ENCODE peak calls at places on chromosomes 6 and 20, in ten cellular contexts. One of them, this sample, is unnamed.
A peak's percentile ranks its signal among the peaks of the same experiment; 100 is the strongest.

GRCh38 chr6:139748353-139749146 is 374.1 kb upstream of the CITED2 start:
- DNase-seq in SJCRH30: no peak
- DNase-seq in DMS 273 treated with DMSO at 0.1 percent for 48 hours: no peak
- DNase-seq in left ventricle myocardium inferior: no peak
- DNase-seq in thyroid gland: no peak
- DNase-seq in endothelial cell of umbilical vein: no peak
- DNase-seq in iPS DF 6.9: no peak
- DNase-seq in G401: no peak
- DNase-seq in cardiac muscle cell: peak; percentile 64
- DNase-seq in PC-3: no peak
- DNase-seq in this sample: no peak

GRCh38 chr6:9606435-9607134 is 808.3 kb downstream of the TFAP2A start:
- DNase-seq in SJCRH30: no peak
- DNase-seq in DMS 273 treated with DMSO at 0.1 percent for 48 hours: no peak
- DNase-seq in left ventricle myocardium inferior: no peak
- DNase-seq in thyroid gland: no peak
- DNase-seq in endothelial cell of umbilical vein: no peak
- DNase-seq in iPS DF 6.9: peak; percentile 16
- DNase-seq in G401: no peak
- DNase-seq in cardiac muscle cell: no peak
- DNase-seq in PC-3: no peak
- DNase-seq in this sample: peak; percentile 54

GRCh38 chr20:437787-438486 is 24.4 kb downstream of the TBC1D20 start:
- DNase-seq in SJCRH30: peak; percentile 44
- DNase-seq in DMS 273 treated with DMSO at 0.1 percent for 48 hours: no peak
- DNase-seq in left ventricle myocardium inferior: no peak
- DNase-seq in thyroid gland: no peak
- DNase-seq in endothelial cell of umbilical vein: peak; percentile 8
- DNase-seq in iPS DF 6.9: no peak
- DNase-seq in G401: no peak
- DNase-seq in cardiac muscle cell: no peak
- DNase-seq in PC-3: no peak
- DNase-seq in this sample: no peak

GRCh38 chr20:36720510-36720909 is 25.4 kb downstream of the NDRG3 start:
- DNase-seq in SJCRH30: no peak
- DNase-seq in DMS 273 treated with DMSO at 0.1 percent for 48 hours: no peak
- DNase-seq in left ventricle myocardium inferior: no peak
- DNase-seq in thyroid gland: no peak
- DNase-seq in endothelial cell of umbilical vein: no peak
- DNase-seq in iPS DF 6.9: no peak
- DNase-seq in G401: no peak
- DNase-seq in cardiac muscle cell: no peak
- DNase-seq in PC-3: no peak
- DNase-seq in this sample: no peak

GRCh38 chr6:83867527-83868161 is 8.2 kb downstream of the CYB5R4 start:
- DNase-seq in SJCRH30: peak; percentile 46
- DNase-seq in DMS 273 treated with DMSO at 0.1 percent for 48 hours: no peak
- DNase-seq in left ventricle myocardium inferior: no peak
- DNase-seq in thyroid gland: peak; percentile 22
- DNase-seq in endothelial cell of umbilical vein: peak; percentile 30
- DNase-seq in iPS DF 6.9: no peak
- DNase-seq in G401: no peak
- DNase-seq in cardiac muscle cell: no peak
- DNase-seq in PC-3: peak; percentile 89
- DNase-seq in this sample: no peak

GRCh38 chr20:3380228-3381070 is 27.0 kb downstream of the DNAAF9 start:
- DNase-seq in SJCRH30: no peak
- DNase-seq in DMS 273 treated with DMSO at 0.1 percent for 48 hours: no peak
- DNase-seq in left ventricle myocardium inferior: no peak
- DNase-seq in thyroid gland: no peak
- DNase-seq in endothelial cell of umbilical vein: no peak
- DNase-seq in iPS DF 6.9: no peak
- DNase-seq in G401: no peak
- DNase-seq in cardiac muscle cell: no peak
- DNase-seq in PC-3: no peak
- DNase-seq in this sample: no peak

GRCh38 chr6:137768935-137769334 is 98.1 kb upstream of the TNFAIP3 start:
- DNase-seq in SJCRH30: no peak
- DNase-seq in DMS 273 treated with DMSO at 0.1 percent for 48 hours: no peak
- DNase-seq in left ventricle myocardium inferior: no peak
- DNase-seq in thyroid gland: no peak
- DNase-seq in endothelial cell of umbilical vein: no peak
- DNase-seq in iPS DF 6.9: no peak
- DNase-seq in G401: no peak
- DNase-seq in cardiac muscle cell: no peak
- DNase-seq in PC-3: no peak
- DNase-seq in this sample: no peak

GRCh38 chr20:49692941-49693340 is 20.7 kb downstream of the B4GALT5 start:
- DNase-seq in SJCRH30: no peak
- DNase-seq in DMS 273 treated with DMSO at 0.1 percent for 48 hours: no peak
- DNase-seq in left ventricle myocardium inferior: no peak
- DNase-seq in thyroid gland: no peak
- DNase-seq in endothelial cell of umbilical vein: no peak
- DNase-seq in iPS DF 6.9: no peak
- DNase-seq in G401: no peak
- DNase-seq in cardiac muscle cell: no peak
- DNase-seq in PC-3: no peak
- DNase-seq in this sample: no peak

GRCh38 chr6:73028124-73028766 is 197.1 kb downstream of the KHDC1L start:
- DNase-seq in SJCRH30: no peak
- DNase-seq in DMS 273 treated with DMSO at 0.1 percent for 48 hours: no peak
- DNase-seq in left ventricle myocardium inferior: no peak
- DNase-seq in thyroid gland: no peak
- DNase-seq in endothelial cell of umbilical vein: no peak
- DNase-seq in iPS DF 6.9: no peak
- DNase-seq in G401: no peak
- DNase-seq in cardiac muscle cell: no peak
- DNase-seq in PC-3: no peak
- DNase-seq in this sample: peak; percentile 15

GRCh38 chr6:35084511-35085203 is 56.5 kb downstream of the TCP11 start:
- DNase-seq in SJCRH30: peak; percentile 47
- DNase-seq in DMS 273 treated with DMSO at 0.1 percent for 48 hours: no peak
- DNase-seq in left ventricle myocardium inferior: no peak
- DNase-seq in thyroid gland: no peak
- DNase-seq in endothelial cell of umbilical vein: no peak
- DNase-seq in iPS DF 6.9: no peak
- DNase-seq in G401: no peak
- DNase-seq in cardiac muscle cell: no peak
- DNase-seq in PC-3: no peak
- DNase-seq in this sample: no peak